ENCODE peak calls at places on chromosomes 1 and 21, in ten cellular contexts. One of them, this sample, is unnamed. For H3K4me1 and H3K36me3, the result is how much of the 10 kb centered on the place peaks cover.

GRCh38 chr1:15741183-15741850 is 982 bp upstream of the TMEM82 start:
- DNase-seq in cardiac muscle cell: peak
- DNase-seq in BE2C: peak
- DNase-seq in uterus: peak
- DNase-seq in thoracic aorta: no peak
- DNase-seq in neural progenitor cell: peak
- DNase-seq in tibial artery: peak
- DNase-seq in OCI-LY7: peak
- DNase-seq in endodermal cell: peak
- DNase-seq in hepatocyte: peak
- DNase-seq in this sample: peak

GRCh38 chr1:185017338-185017737 is 28.0 kb upstream of the RNF2 start:
- DNase-seq in cardiac muscle cell: no peak
- DNase-seq in BE2C: no peak
- DNase-seq in uterus: no peak
- DNase-seq in thoracic aorta: no peak
- DNase-seq in neural progenitor cell: no peak
- DNase-seq in tibial artery: no peak
- DNase-seq in OCI-LY7: no peak
- DNase-seq in endodermal cell: no peak
- DNase-seq in hepatocyte: peak
- DNase-seq in this sample: no peak

GRCh38 chr21:36369064-36369685 is 16.0 kb upstream of the CHAF1B start:
- DNase-seq in cardiac muscle cell: no peak
- DNase-seq in BE2C: no peak
- DNase-seq in uterus: no peak
- DNase-seq in thoracic aorta: no peak
- DNase-seq in neural progenitor cell: no peak
- DNase-seq in tibial artery: no peak
- DNase-seq in OCI-LY7: no peak
- DNase-seq in endodermal cell: no peak
- DNase-seq in hepatocyte: no peak
- DNase-seq in this sample: no peak

GRCh38 chr1:15170071-15170470 is 16.5 kb downstream of the TMEM51 start:
- DNase-seq in cardiac muscle cell: no peak
- DNase-seq in BE2C: no peak
- DNase-seq in uterus: no peak
- DNase-seq in thoracic aorta: no peak
- DNase-seq in neural progenitor cell: no peak
- DNase-seq in tibial artery: no peak
- DNase-seq in OCI-LY7: no peak
- DNase-seq in endodermal cell: no peak
- DNase-seq in hepatocyte: no peak
- DNase-seq in this sample: no peak

GRCh38 chr1:212699839-212700596 is at the start of gene BATF3:
- DNase-seq in cardiac muscle cell: no peak
- DNase-seq in BE2C: peak
- DNase-seq in uterus: peak
- DNase-seq in thoracic aorta: peak
- DNase-seq in neural progenitor cell: peak
- DNase-seq in tibial artery: peak
- DNase-seq in OCI-LY7: peak
- DNase-seq in endodermal cell: peak
- DNase-seq in hepatocyte: peak
- DNase-seq in this sample: peak

GRCh38 chr1:182003025-182003725 is 58.3 kb downstream of the ZNF648 start:
- DNase-seq in cardiac muscle cell: no peak
- DNase-seq in BE2C: no peak
- DNase-seq in uterus: no peak
- DNase-seq in thoracic aorta: no peak
- DNase-seq in neural progenitor cell: no peak
- DNase-seq in tibial artery: no peak
- DNase-seq in OCI-LY7: no peak
- DNase-seq in endodermal cell: no peak
- DNase-seq in hepatocyte: no peak
- DNase-seq in this sample: no peak

GRCh38 chr1:115277276-115277675 is 60.8 kb downstream of the NGF start:
- DNase-seq in cardiac muscle cell: no peak
- DNase-seq in BE2C: no peak
- DNase-seq in uterus: peak
- DNase-seq in thoracic aorta: no peak
- DNase-seq in neural progenitor cell: no peak
- DNase-seq in tibial artery: no peak
- DNase-seq in OCI-LY7: no peak
- DNase-seq in endodermal cell: no peak
- DNase-seq in hepatocyte: no peak
- DNase-seq in this sample: no peak

GRCh38 chr1:217149791-217150190 is 426.6 kb upstream of the ESRRG start:
- DNase-seq in cardiac muscle cell: no peak
- DNase-seq in BE2C: no peak
- DNase-seq in uterus: no peak
- DNase-seq in thoracic aorta: no peak
- DNase-seq in neural progenitor cell: no peak
- DNase-seq in tibial artery: no peak
- DNase-seq in OCI-LY7: no peak
- DNase-seq in endodermal cell: no peak
- DNase-seq in hepatocyte: no peak
- DNase-seq in this sample: no peak

GRCh38 chr1:233005703-233006102 is 55.3 kb downstream of the NTPCR start:
- DNase-seq in cardiac muscle cell: no peak
- DNase-seq in BE2C: no peak
- DNase-seq in uterus: peak
- DNase-seq in thoracic aorta: no peak
- DNase-seq in neural progenitor cell: no peak
- DNase-seq in tibial artery: no peak
- DNase-seq in OCI-LY7: no peak
- DNase-seq in endodermal cell: peak
- DNase-seq in hepatocyte: no peak
- DNase-seq in this sample: peak

GRCh38 chr1:75233302-75233929 is 99.2 kb downstream of the LHX8 start:
- DNase-seq in cardiac muscle cell: peak
- DNase-seq in BE2C: no peak
- DNase-seq in uterus: no peak
- DNase-seq in thoracic aorta: no peak
- DNase-seq in neural progenitor cell: peak
- DNase-seq in tibial artery: no peak
- DNase-seq in OCI-LY7: peak
- DNase-seq in endodermal cell: no peak
- DNase-seq in hepatocyte: peak
- DNase-seq in this sample: peak

GRCh38 chr21:41970099-41970391 is 16.2 kb upstream of the C2CD2 start:
- DNase-seq in cardiac muscle cell: no peak
- DNase-seq in BE2C: no peak
- DNase-seq in uterus: no peak
- DNase-seq in thoracic aorta: no peak
- DNase-seq in neural progenitor cell: no peak
- DNase-seq in tibial artery: no peak
- DNase-seq in OCI-LY7: no peak
- DNase-seq in endodermal cell: peak
- DNase-seq in hepatocyte: no peak
- DNase-seq in this sample: no peak

GRCh38 chr1:8239039-8239305 is 78.9 kb upstream of the SLC45A1 start:
- DNase-seq in cardiac muscle cell: no peak
- DNase-seq in BE2C: no peak
- DNase-seq in uterus: peak
- DNase-seq in thoracic aorta: no peak
- DNase-seq in neural progenitor cell: no peak
- DNase-seq in tibial artery: peak
- DNase-seq in OCI-LY7: no peak
- DNase-seq in endodermal cell: no peak
- DNase-seq in hepatocyte: no peak
- DNase-seq in this sample: peak

GRCh38 chr1:6003568-6004411 is 11.6 kb upstream of the NPHP4 start:
- DNase-seq in cardiac muscle cell: no peak
- DNase-seq in BE2C: peak
- DNase-seq in uterus: no peak
- DNase-seq in thoracic aorta: no peak
- DNase-seq in neural progenitor cell: peak
- DNase-seq in tibial artery: peak
- DNase-seq in OCI-LY7: no peak
- DNase-seq in endodermal cell: peak
- DNase-seq in hepatocyte: no peak
- DNase-seq in this sample: peak

GRCh38 chr1:150150511-150151021 is 850 bp downstream of the PLEKHO1 start:
- DNase-seq in cardiac muscle cell: peak
- DNase-seq in BE2C: peak
- DNase-seq in uterus: peak
- DNase-seq in thoracic aorta: no peak
- DNase-seq in neural progenitor cell: peak
- DNase-seq in tibial artery: peak
- DNase-seq in OCI-LY7: peak
- DNase-seq in endodermal cell: peak
- DNase-seq in hepatocyte: peak
- DNase-seq in this sample: peak

GRCh38 chr1:203362561-203363055 is 11.7 kb upstream of the FMOD start:
- DNase-seq in cardiac muscle cell: no peak
- DNase-seq in BE2C: no peak
- DNase-seq in uterus: no peak
- DNase-seq in thoracic aorta: no peak
- DNase-seq in neural progenitor cell: no peak
- DNase-seq in tibial artery: no peak
- DNase-seq in OCI-LY7: no peak
- DNase-seq in endodermal cell: no peak
- DNase-seq in hepatocyte: no peak
- DNase-seq in this sample: no peak

GRCh38 chr1:153393926-153394325 is 3.1 kb upstream of the S100A8 start:
- DNase-seq in cardiac muscle cell: peak
- DNase-seq in BE2C: no peak
- DNase-seq in uterus: no peak
- DNase-seq in thoracic aorta: no peak
- DNase-seq in neural progenitor cell: peak
- DNase-seq in tibial artery: peak
- DNase-seq in OCI-LY7: no peak
- DNase-seq in endodermal cell: peak
- DNase-seq in hepatocyte: no peak
- DNase-seq in this sample: no peak

GRCh38 chr1:183416850-183417690 is 1.1 kb downstream of the NMNAT2 start:
- DNase-seq in cardiac muscle cell: peak
- DNase-seq in BE2C: peak
- DNase-seq in uterus: peak
- DNase-seq in thoracic aorta: no peak
- DNase-seq in neural progenitor cell: peak
- DNase-seq in tibial artery: peak
- DNase-seq in OCI-LY7: no peak
- DNase-seq in endodermal cell: peak
- DNase-seq in hepatocyte: peak
- DNase-seq in this sample: no peak

GRCh38 chr1:28110555-28110954 is 22.1 kb upstream of the EYA3 start:
- DNase-seq in cardiac muscle cell: no peak
- DNase-seq in BE2C: no peak
- DNase-seq in uterus: no peak
- DNase-seq in thoracic aorta: no peak
- DNase-seq in neural progenitor cell: no peak
- DNase-seq in tibial artery: no peak
- DNase-seq in OCI-LY7: no peak
- DNase-seq in endodermal cell: no peak
- DNase-seq in hepatocyte: no peak
- DNase-seq in this sample: no peak
- H3K4me1 ChIP-seq in cardiac muscle cell: under half
- H3K4me1 ChIP-seq in BE2C: under half
- H3K4me1 ChIP-seq in uterus: under half
- H3K4me1 ChIP-seq in thoracic aorta: under half
- H3K4me1 ChIP-seq in neural progenitor cell: under half
- H3K4me1 ChIP-seq in tibial artery: under half
- H3K4me1 ChIP-seq in OCI-LY7: under half
- H3K4me1 ChIP-seq in endodermal cell: under half
- H3K4me1 ChIP-seq in hepatocyte: under half
- H3K4me1 ChIP-seq in this sample: under half

GRCh38 chr1:209413062-209413461 is 170.5 kb upstream of the CAMK1G start:
- DNase-seq in cardiac muscle cell: no peak
- DNase-seq in BE2C: no peak
- DNase-seq in uterus: no peak
- DNase-seq in thoracic aorta: no peak
- DNase-seq in neural progenitor cell: no peak
- DNase-seq in tibial artery: no peak
- DNase-seq in OCI-LY7: no peak
- DNase-seq in endodermal cell: no peak
- DNase-seq in hepatocyte: no peak
- DNase-seq in this sample: no peak
- H3K36me3 ChIP-seq in cardiac muscle cell: under half
- H3K36me3 ChIP-seq in BE2C: under half
- H3K36me3 ChIP-seq in uterus: under half
- H3K36me3 ChIP-seq in thoracic aorta: under half
- H3K36me3 ChIP-seq in neural progenitor cell: under half
- H3K36me3 ChIP-seq in tibial artery: under half
- H3K36me3 ChIP-seq in OCI-LY7: under half
- H3K36me3 ChIP-seq in endodermal cell: under half
- H3K36me3 ChIP-seq in hepatocyte: under half
- H3K36me3 ChIP-seq in this sample: under half

GRCh38 chr1:218480137-218480536 is 135.0 kb downstream of the TGFB2 start:
- DNase-seq in cardiac muscle cell: no peak
- DNase-seq in BE2C: no peak
- DNase-seq in uterus: no peak
- DNase-seq in thoracic aorta: no peak
- DNase-seq in neural progenitor cell: peak
- DNase-seq in tibial artery: no peak
- DNase-seq in OCI-LY7: no peak
- DNase-seq in endodermal cell: no peak
- DNase-seq in hepatocyte: no peak
- DNase-seq in this sample: peak

GRCh38 chr1:218485241-218485928 is 140.2 kb downstream of the TGFB2 start:
- DNase-seq in cardiac muscle cell: no peak
- DNase-seq in BE2C: no peak
- DNase-seq in uterus: no peak
- DNase-seq in thoracic aorta: no peak
- DNase-seq in neural progenitor cell: no peak
- DNase-seq in tibial artery: no peak
- DNase-seq in OCI-LY7: no peak
- DNase-seq in endodermal cell: no peak
- DNase-seq in hepatocyte: no peak
- DNase-seq in this sample: no peak

GRCh38 chr1:218480691-218481099 is 135.6 kb downstream of the TGFB2 start:
- DNase-seq in cardiac muscle cell: no peak
- DNase-seq in BE2C: no peak
- DNase-seq in uterus: no peak
- DNase-seq in thoracic aorta: no peak
- DNase-seq in neural progenitor cell: no peak
- DNase-seq in tibial artery: no peak
- DNase-seq in OCI-LY7: no peak
- DNase-seq in endodermal cell: no peak
- DNase-seq in hepatocyte: no peak
- DNase-seq in this sample: peak

GRCh38 chr1:218481116-218481775 is 136.1 kb downstream of the TGFB2 start:
- DNase-seq in cardiac muscle cell: no peak
- DNase-seq in BE2C: no peak
- DNase-seq in uterus: no peak
- DNase-seq in thoracic aorta: no peak
- DNase-seq in neural progenitor cell: no peak
- DNase-seq in tibial artery: no peak
- DNase-seq in OCI-LY7: no peak
- DNase-seq in endodermal cell: no peak
- DNase-seq in hepatocyte: no peak
- DNase-seq in this sample: no peak

GRCh38 chr1:218482683-218483082 is 137.5 kb downstream of the TGFB2 start:
- DNase-seq in cardiac muscle cell: no peak
- DNase-seq in BE2C: no peak
- DNase-seq in uterus: no peak
- DNase-seq in thoracic aorta: no peak
- DNase-seq in neural progenitor cell: no peak
- DNase-seq in tibial artery: no peak
- DNase-seq in OCI-LY7: no peak
- DNase-seq in endodermal cell: no peak
- DNase-seq in hepatocyte: no peak
- DNase-seq in this sample: no peak
- H3K4me1 ChIP-seq in cardiac muscle cell: under half
- H3K4me1 ChIP-seq in BE2C: under half
- H3K4me1 ChIP-seq in uterus: under half
- H3K4me1 ChIP-seq in thoracic aorta: under half
- H3K4me1 ChIP-seq in neural progenitor cell: under half
- H3K4me1 ChIP-seq in tibial artery: under half
- H3K4me1 ChIP-seq in OCI-LY7: under half
- H3K4me1 ChIP-seq in endodermal cell: under half
- H3K4me1 ChIP-seq in hepatocyte: under half
- H3K4me1 ChIP-seq in this sample: under half

GRCh38 chr1:160419838-160420169 is 19.4 kb downstream of the VANGL2 start:
- DNase-seq in cardiac muscle cell: no peak
- DNase-seq in BE2C: no peak
- DNase-seq in uterus: no peak
- DNase-seq in thoracic aorta: no peak
- DNase-seq in neural progenitor cell: no peak
- DNase-seq in tibial artery: no peak
- DNase-seq in OCI-LY7: no peak
- DNase-seq in endodermal cell: no peak
- DNase-seq in hepatocyte: no peak
- DNase-seq in this sample: no peak
- H3K36me3 ChIP-seq in cardiac muscle cell: under half
- H3K36me3 ChIP-seq in BE2C: under half
- H3K36me3 ChIP-seq in uterus: under half
- H3K36me3 ChIP-seq in thoracic aorta: under half
- H3K36me3 ChIP-seq in neural progenitor cell: under half
- H3K36me3 ChIP-seq in tibial artery: under half
- H3K36me3 ChIP-seq in OCI-LY7: under half
- H3K36me3 ChIP-seq in endodermal cell: half or more
- H3K36me3 ChIP-seq in hepatocyte: under half
- H3K36me3 ChIP-seq in this sample: under half